ENCODE peak calls at places on chromosome 5, in eight cellular contexts. O is activated naive CD8-positive, alpha-beta T cell treated with anti-CD3 and anti-CD28 coated beads, Interleukin-2, amount 10 ng/mL, durations not matched to agents 7 days and 5 days; D is stimulated activated CD4-positive, alpha-beta T cell treated with anti-CD3 and anti-CD28 coated beads, TNF-alpha, amount 100 ng/mL, for 4 hours; W is OCI-M1; K is effector memory CD4-positive, alpha-beta T cell; A is right cardiac atrium; H is amniotic stem cell; Z is occipital lobe. B is an unnamed sample.

GRCh38 chr5:139658928-139659667 is 10.9 kb downstream of the CXXC5 start:
- DNase-seq in K (no peak), D (no peak), H (no peak), W (no peak), A (peak; percentile 85), Z (no peak), O (no peak), B (peak; percentile 72)

GRCh38 chr5:83586874-83587776 is 115.6 kb downstream of the VCAN start:
- DNase-seq in Z (no peak), K (no peak), A (no peak), W (no peak), H (no peak), O (no peak), D (no peak), B (no peak)

GRCh38 chr5:141493500-141494422 is 4.9 kb downstream of the PCDHGC5 start:
- DNase-seq in Z (no peak), W (no peak), K (no peak), O (no peak), H (no peak), A (no peak), D (no peak), B (peak; percentile 44)

GRCh38 chr5:90866333-90866732 is 307.7 kb downstream of the ADGRV1 start:
- DNase-seq in K (no peak), A (no peak), Z (no peak), H (no peak), O (no peak), W (peak; percentile 60), D (no peak), B (no peak)

GRCh38 chr5:166594552-166594951 is 1696.9 kb upstream of the WWC1 start:
- DNase-seq in K (no peak), H (no peak), Z (no peak), W (peak; percentile 64), A (no peak), D (no peak), O (no peak), B (no peak)

GRCh38 chr5:144778546-144778945 is 607.9 kb downstream of the KCTD16 start:
- DNase-seq in D (no peak), K (no peak), W (no peak), O (no peak), A (no peak), H (peak; percentile 14), Z (no peak), B (no peak)

GRCh38 chr5:180104131-180104530 is 32.6 kb upstream of the RNF130 start:
- DNase-seq in H (no peak), O (no peak), D (no peak), Z (no peak), K (no peak), W (no peak), A (no peak), B (no peak)

GRCh38 chr5:32710335-32710858 is 724 bp upstream of the NPR3 start:
- DNase-seq in Z (no peak), A (peak; percentile 80), W (peak; percentile 56), K (no peak), D (no peak), O (peak; percentile 41), H (peak; percentile 5), B (peak; percentile 53)

GRCh38 chr5:42005561-42006153 is 80.6 kb downstream of the FBXO4 start:
- DNase-seq in O (no peak), K (no peak), W (peak; percentile 56), A (no peak), H (no peak), D (no peak), Z (no peak), B (no peak)

GRCh38 chr5:134053840-134054338 is 49.1 kb upstream of the VDAC1 start:
- DNase-seq in O (no peak), A (no peak), Z (no peak), W (no peak), H (no peak), K (no peak), D (no peak), B (no peak)

GRCh38 chr5:135553688-135554462 is 18.1 kb upstream of the NEUROG1 start:
- DNase-seq in O (no peak), H (no peak), D (no peak), A (no peak), W (no peak), Z (no peak), K (no peak), B (no peak)

GRCh38 chr5:6723122-6723885 is 10.1 kb downstream of the TENT4A start:
- DNase-seq in O (no peak), A (no peak), Z (no peak), K (no peak), W (no peak), D (no peak), H (no peak), B (no peak)